ENCODE peak calls at places on chromosomes 2 and 18, in five cellular contexts. O is NCI-H510A, U is chondrocyte, C is glomerular endothelial cell, X is omental fat pad. G is an unnamed sample.

GRCh38 chr2:74142340-74142739 is 5.4 kb downstream of the BOLA3 start:
- DNase-seq in U (no peak), O (no peak), C (no peak), X (no peak), G (no peak)

GRCh38 chr2:218245214-218245613 is 15.6 kb upstream of the GPBAR1 start:
- DNase-seq in O (no peak), X (no peak), U (no peak), C (no peak), G (no peak)

GRCh38 chr2:230904856-230905447 is 20.1 kb downstream of the GPR55 start:
- DNase-seq in U (peak; percentile 57), C (no peak), X (no peak), O (no peak), G (peak; percentile 31)

GRCh38 chr2:67565761-67566160 is 168.6 kb downstream of the ETAA1 start:
- DNase-seq in X (no peak), C (peak; percentile 50), U (no peak), O (no peak), G (no peak)

GRCh38 chr2:10283106-10284062 is 19.3 kb upstream of the HPCAL1 start:
- DNase-seq in C (no peak), X (no peak), U (no peak), O (no peak), G (no peak)

GRCh38 chr2:61962095-61962984 is 56.9 kb downstream of the COMMD1 start:
- DNase-seq in C (no peak), U (no peak), O (no peak), X (no peak), G (no peak)

GRCh38 chr2:158486970-158487325 is 30.2 kb downstream of the PKP4 start:
- DNase-seq in U (no peak), O (no peak), X (no peak), C (no peak), G (no peak)

GRCh38 chr2:26162963-26163362 is 9.9 kb upstream of the GAREM2 start:
- DNase-seq in O (no peak), U (no peak), X (no peak), C (no peak), G (no peak)

GRCh38 chr2:207801259-207801658 is 31.6 kb upstream of the FZD5 start:
- DNase-seq in O (no peak), C (no peak), X (no peak), U (no peak), G (no peak)

GRCh38 chr2:12081481-12082210 is 335.2 kb downstream of the LPIN1 start:
- DNase-seq in C (no peak), X (no peak), O (no peak), U (no peak), G (no peak)

GRCh38 chr2:19746611-19747309 is 155.0 kb downstream of the TTC32 start:
- DNase-seq in X (no peak), C (no peak), U (no peak), O (no peak), G (peak; percentile 76)

GRCh38 chr2:148932536-148932935 is 57.5 kb downstream of the KIF5C start:
- DNase-seq in U (no peak), C (no peak), O (no peak), X (no peak), G (no peak)

GRCh38 chr18:37332764-37333420 is 232.7 kb downstream of the CELF4 start:
- DNase-seq in C (no peak), U (no peak), O (no peak), X (no peak), G (no peak)

GRCh38 chr2:113910110-113910717 is 20.3 kb downstream of the ACTR3 start:
- DNase-seq in O (no peak), U (no peak), X (no peak), C (no peak), G (no peak)

GRCh38 chr2:33214436-33214835 is 262.0 kb upstream of the RASGRP3 start:
- DNase-seq in U (no peak), O (no peak), X (no peak), C (peak; percentile 96), G (no peak)

GRCh38 chr18:3211236-3211992 is 8.4 kb downstream of the MYOM1 start:
- DNase-seq in U (no peak), X (no peak), O (peak; percentile 21), C (no peak), G (no peak)

GRCh38 chr2:8135051-8135675 is 546.7 kb upstream of the ID2 start:
- DNase-seq in U (no peak), C (no peak), O (no peak), X (no peak), G (no peak)

GRCh38 chr2:173249661-173250641 is 104.7 kb upstream of the CDCA7 start:
- DNase-seq in O (no peak), X (no peak), C (no peak), U (no peak), G (no peak)

GRCh38 chr2:140643761-140644187 is 1487.0 kb downstream of the LRP1B start:
- DNase-seq in X (no peak), U (no peak), C (no peak), O (no peak), G (no peak)

GRCh38 chr2:96898135-96898505 is 28.2 kb upstream of the SEMA4C start:
- DNase-seq in X (no peak), U (no peak), C (no peak), O (no peak), G (no peak)

GRCh38 chr18:69858897-69859296 is 88.8 kb downstream of the CD226 start:
- DNase-seq in O (no peak), C (no peak), U (no peak), X (no peak), G (no peak)